ENCODE peak calls at places on chromosomes 1 and 21, in nine cellular contexts. M, W, Q, L, V, R, B, S and X are unnamed samples.

GRCh38 chr1:1677718-1678580 is 14.6 kb downstream of the SLC35E2B start:
- DNase-seq in R (no peak), Q (peak; percentile 63), W (no peak), B (no peak), S (no peak), L (no peak), V (no peak), M (no peak), X (peak; percentile 49)

GRCh38 chr1:203475012-203475981 is at the start of gene PRELP:
- DNase-seq in R (no peak), L (peak; percentile 62), Q (no peak), M (no peak), B (no peak), W (peak; percentile 69), V (peak; percentile 37), S (no peak), X (no peak)

GRCh38 chr1:43885311-43885801 is 48.2 kb upstream of the ARTN start:
- DNase-seq in V (no peak), Q (no peak), B (no peak), R (no peak), S (peak; percentile 31), M (peak; percentile 57), L (peak; percentile 75), W (no peak), X (peak; percentile 29)

GRCh38 chr21:36860736-36861594 is 105.5 kb downstream of the HLCS start:
- DNase-seq in L (no peak), M (no peak), Q (no peak), R (peak; percentile 31), S (peak; percentile 87), W (no peak), B (no peak), V (no peak), X (no peak)

GRCh38 chr1:213371769-213372619 is 321.0 kb downstream of the RPS6KC1 start:
- DNase-seq in V (no peak), S (no peak), L (no peak), M (no peak), B (no peak), R (no peak), Q (no peak), W (no peak), X (no peak)

GRCh38 chr1:235998812-235999211 is 66.1 kb downstream of the NID1 start:
- DNase-seq in L (no peak), R (no peak), Q (no peak), S (peak; percentile 36), M (no peak), V (no peak), B (no peak), W (no peak), X (no peak)

GRCh38 chr1:31238986-31239613 is 587 bp downstream of the NKAIN1 start:
- DNase-seq in R (no peak), B (no peak), L (peak; percentile 55), M (peak; percentile 64), W (no peak), S (no peak), V (no peak), Q (peak; percentile 22), X (peak; percentile 82)

GRCh38 chr1:236560213-236560771 is 36.5 kb downstream of the LGALS8 start:
- DNase-seq in L (no peak), S (no peak), M (no peak), B (no peak), R (no peak), V (no peak), Q (no peak), W (no peak), X (no peak)

GRCh38 chr1:205783904-205784303 is 8.6 kb upstream of the RAB29 start:
- DNase-seq in R (no peak), B (no peak), S (peak; percentile 27), L (no peak), Q (no peak), W (no peak), V (no peak), M (no peak), X (no peak)

GRCh38 chr1:216723274-216723780 is at the start of gene ESRRG:
- DNase-seq in B (no peak), Q (peak; percentile 73), W (no peak), M (peak; percentile 84), L (peak; percentile 79), R (no peak), V (peak; percentile 88), S (peak; percentile 7), X (peak; percentile 84)

GRCh38 chr1:224626042-224626441 is 9.9 kb downstream of the CNIH3 start:
- DNase-seq in M (no peak), W (no peak), R (peak; percentile 83), V (no peak), Q (no peak), B (no peak), S (peak; percentile 71), L (no peak), X (no peak)

GRCh38 chr1:208595745-208596144 is 351.6 kb upstream of the PLXNA2 start:
- DNase-seq in B (no peak), V (no peak), W (peak; percentile 18), S (peak; percentile 70), M (no peak), Q (no peak), L (no peak), R (peak; percentile 65), X (no peak)

GRCh38 chr21:45584786-45585185 is 42.5 kb upstream of the SLC19A1 start:
- DNase-seq in Q (no peak), S (no peak), M (no peak), L (no peak), V (peak; percentile 10), R (no peak), W (peak; percentile 1), B (no peak), X (no peak)

GRCh38 chr1:100481320-100481719 is 56.6 kb upstream of the GPR88 start:
- DNase-seq in Q (no peak), W (no peak), M (no peak), S (no peak), R (no peak), L (no peak), B (no peak), V (no peak), X (no peak)

GRCh38 chr1:3457910-3458621 is 3.6 kb downstream of the ARHGEF16 start:
- DNase-seq in Q (no peak), V (peak; percentile 58), M (no peak), B (no peak), W (no peak), L (no peak), R (no peak), S (no peak), X (no peak)

GRCh38 chr1:24886241-24886640 is 43.8 kb downstream of the RUNX3 start:
- DNase-seq in V (peak; percentile 25), S (no peak), M (no peak), R (no peak), Q (no peak), B (peak; percentile 65), L (no peak), W (no peak), X (no peak)

GRCh38 chr1:197733324-197733723 is 42.0 kb downstream of the DENND1B start:
- DNase-seq in V (no peak), S (no peak), R (no peak), W (no peak), L (no peak), M (no peak), B (no peak), Q (no peak), X (no peak)

GRCh38 chr21:34852438-34852837 is 183.6 kb downstream of the CLIC6 start:
- DNase-seq in L (no peak), Q (no peak), R (no peak), M (no peak), V (no peak), S (peak; percentile 46), B (no peak), W (no peak), X (no peak)

DNA sequence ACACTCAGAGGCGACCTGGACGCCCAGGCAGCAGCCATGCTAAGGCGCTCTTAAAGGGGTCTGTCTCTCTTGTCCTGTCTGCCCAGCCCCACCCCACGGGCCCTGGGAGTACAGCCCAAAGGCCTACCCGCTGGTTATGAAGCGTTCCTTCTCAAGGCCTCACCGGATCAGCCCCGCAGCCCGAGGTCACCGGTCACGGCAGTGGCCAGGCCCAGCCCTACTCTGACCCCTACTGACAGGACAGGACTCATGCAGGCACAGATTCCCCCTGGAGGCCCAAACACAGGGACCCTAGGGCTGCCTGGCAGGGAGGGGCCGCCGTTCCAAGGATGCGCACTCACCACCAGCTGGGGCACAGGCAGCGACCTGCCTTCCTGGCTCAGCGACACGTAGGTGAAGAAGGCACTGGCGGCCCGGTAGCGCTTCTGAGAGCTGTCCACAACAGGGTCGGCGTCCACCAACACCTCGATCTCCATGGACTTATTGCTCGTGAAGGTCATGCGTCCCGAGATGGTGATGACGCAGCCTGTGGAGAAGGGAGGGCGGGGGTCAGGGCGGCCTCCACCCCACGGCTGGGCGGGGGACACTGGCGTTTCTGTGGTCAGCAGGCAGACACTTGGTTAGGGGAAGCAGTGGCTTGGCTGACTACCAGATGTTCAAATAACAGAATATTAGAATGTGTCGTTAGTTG is 20.0 kb upstream of the GPR153 start:
- DNase-seq in R (no peak), B (no peak), S (no peak), Q (peak; percentile 51), W (no peak), V (no peak), L (peak; percentile 79), M (no peak), X (peak; percentile 76)
- TF ChIP-seq CTCF in R (peak; percentile 61), B (peak; percentile 35), S (peak; percentile 53), Q (peak; percentile 39), W (no peak), V (no peak), L (no peak), M (peak; percentile 14), X (peak; percentile 63)

GRCh38 chr1:64744492-64745180 is at the start of gene RAVER2:
- DNase-seq in B (peak; percentile 93), V (peak; percentile 79), S (peak; percentile 53), R (peak; percentile 9), Q (peak; percentile 78), M (peak; percentile 84), L (peak; percentile 80), W (peak; percentile 74), X (peak; percentile 82)
- TF ChIP-seq CTCF in B (peak; percentile 66), V (peak; percentile 32), S (peak; percentile 29), R (peak; percentile 60), Q (no peak), M (no peak), L (no peak), W (peak; percentile 46), X (no peak)

DNA sequence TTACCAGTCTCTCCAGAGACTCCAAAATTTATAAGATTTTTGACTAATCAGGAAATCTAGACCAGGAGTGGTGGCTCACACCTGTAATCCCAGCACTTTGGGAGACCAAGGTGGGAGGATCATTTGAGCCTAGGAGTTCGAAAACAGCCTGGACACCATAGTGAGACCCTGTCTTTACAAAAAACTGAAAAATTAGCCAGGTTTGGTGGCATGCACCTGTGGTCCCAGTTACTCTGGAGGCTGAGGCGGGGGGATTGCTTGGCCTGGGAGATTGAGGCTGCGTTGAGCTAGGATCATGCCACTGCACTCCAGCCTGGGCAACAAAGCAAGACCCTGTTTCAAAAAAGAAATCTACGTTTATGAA is 10.0 kb downstream of the ATP8B2 start:
- DNase-seq in W (no peak), B (no peak), R (no peak), M (no peak), L (no peak), Q (no peak), S (no peak), V (no peak), X (no peak)
- TF ChIP-seq CTCF in W (no peak), B (peak; percentile 16), R (peak; percentile 51), M (peak; percentile 44), L (no peak), Q (no peak), S (no peak), V (no peak), X (peak; percentile 59)

GRCh38 chr1:154115180-154115579 is 39.7 kb downstream of the NUP210L start:
- DNase-seq in V (no peak), Q (no peak), R (no peak), L (no peak), W (no peak), B (no peak), S (peak; percentile 8), M (no peak), X (no peak)

GRCh38 chr1:154117642-154118041 is 37.2 kb downstream of the NUP210L start:
- DNase-seq in Q (no peak), V (no peak), W (no peak), L (no peak), B (no peak), M (no peak), R (no peak), S (no peak), X (no peak)
- TF ChIP-seq CTCF in Q (peak; percentile 22), V (no peak), W (no peak), L (no peak), B (no peak), M (peak; percentile 17), R (peak; percentile 28), S (no peak), X (no peak)